ENCODE peak calls at places on chromosomes 5 and 9, in eight cellular contexts. E, A, O, P, H, Q, C and X are unnamed samples.

GRCh38 chr5:15105799-15106393 is 234.3 kb upstream of the ANKH start:
- DNase-seq in E (peak), A (no peak), O (no peak), P (no peak), H (peak), Q (peak), C (peak), X (peak)

GRCh38 chr9:113720495-113720894 is 155.6 kb upstream of the ZNF618 start:
- DNase-seq in E (no peak), A (no peak), O (no peak), P (no peak), H (no peak), Q (no peak), C (no peak), X (peak)

GRCh38 chr5:59772206-59772605 is 121.3 kb downstream of the PDE4D start:
- DNase-seq in E (no peak), A (no peak), O (no peak), P (no peak), H (no peak), Q (no peak), C (no peak), X (no peak)

GRCh38 chr9:129480705-129481104 is 140.2 kb downstream of the C9orf50 start:
- DNase-seq in E (no peak), A (no peak), O (no peak), P (no peak), H (no peak), Q (peak), C (no peak), X (no peak)

GRCh38 chr5:148398698-148399121 is 15.0 kb downstream of the FBXO38 start:
- DNase-seq in E (no peak), A (no peak), O (no peak), P (no peak), H (no peak), Q (no peak), C (no peak), X (no peak)

GRCh38 chr9:134585746-134586706 is 55.6 kb upstream of the COL5A1 start:
- DNase-seq in E (no peak), A (no peak), O (peak), P (peak), H (peak), Q (no peak), C (peak), X (peak)

GRCh38 chr5:104186100-104186499 is 623.5 kb upstream of the NUDT12 start:
- DNase-seq in E (peak), A (no peak), O (no peak), P (no peak), H (peak), Q (no peak), C (no peak), X (no peak)

GRCh38 chr5:61280205-61280604 is 51.9 kb upstream of the ZSWIM6 start:
- DNase-seq in E (no peak), A (no peak), O (no peak), P (no peak), H (no peak), Q (peak), C (peak), X (peak)

GRCh38 chr9:101832464-101832863 is 94.0 kb upstream of the GRIN3A start:
- DNase-seq in E (no peak), A (no peak), O (no peak), P (no peak), H (no peak), Q (peak), C (no peak), X (no peak)

GRCh38 chr5:15539951-15540350 is 40.0 kb downstream of the FBXL7 start:
- DNase-seq in E (no peak), A (no peak), O (no peak), P (no peak), H (no peak), Q (no peak), C (no peak), X (no peak)

GRCh38 chr5:89282832-89283510 is 400.0 kb upstream of the MEF2C start:
- DNase-seq in E (no peak), A (no peak), O (no peak), P (no peak), H (no peak), Q (peak), C (no peak), X (peak)

GRCh38 chr9:95778957-95779356 is 96.5 kb upstream of the ERCC6L2 start:
- DNase-seq in E (no peak), A (peak), O (peak), P (no peak), H (no peak), Q (no peak), C (peak), X (no peak)

GRCh38 chr9:131965841-131966240 is 113.8 kb downstream of the MED27 start:
- DNase-seq in E (no peak), A (no peak), O (no peak), P (no peak), H (no peak), Q (no peak), C (no peak), X (no peak)

GRCh38 chr9:133112361-133113026 is 8.5 kb downstream of the RALGDS start:
- DNase-seq in E (no peak), A (no peak), O (peak), P (no peak), H (peak), Q (no peak), C (peak), X (no peak)

GRCh38 chr5:170861295-170861854 is 443 bp upstream of the RANBP17 start:
- DNase-seq in E (no peak), A (no peak), O (no peak), P (no peak), H (no peak), Q (no peak), C (no peak), X (no peak)

GRCh38 chr5:59496524-59497134 is 396.9 kb downstream of the PDE4D start:
- DNase-seq in E (peak), A (no peak), O (no peak), P (no peak), H (peak), Q (no peak), C (no peak), X (no peak)

GRCh38 chr5:86884608-86885007 is 266.9 kb downstream of the COX7C start:
- DNase-seq in E (no peak), A (no peak), O (no peak), P (no peak), H (no peak), Q (no peak), C (no peak), X (no peak)

GRCh38 chr9:135340726-135341475 is 138.7 kb upstream of the PPP1R26 start:
- DNase-seq in E (peak), A (no peak), O (peak), P (no peak), H (no peak), Q (no peak), C (peak), X (no peak)

GRCh38 chr5:158421329-158421728 is 562.4 kb upstream of the CLINT1 start:
- DNase-seq in E (no peak), A (no peak), O (no peak), P (no peak), H (no peak), Q (no peak), C (no peak), X (no peak)

GRCh38 chr9:133693703-133694529 is 44.2 kb downstream of the SARDH start:
- DNase-seq in E (no peak), A (no peak), O (no peak), P (no peak), H (no peak), Q (no peak), C (no peak), X (no peak)

GRCh38 chr9:84851935-84852585 is 182.5 kb downstream of the NTRK2 start:
- DNase-seq in E (peak), A (no peak), O (no peak), P (no peak), H (no peak), Q (peak), C (no peak), X (peak)

GRCh38 chr9:34413229-34413852 is 36.6 kb upstream of the MYORG start:
- DNase-seq in E (peak), A (no peak), O (peak), P (no peak), H (no peak), Q (peak), C (no peak), X (peak)

GRCh38 chr5:372556-372910 is 51.0 kb downstream of the AHRR start:
- DNase-seq in E (peak), A (no peak), O (no peak), P (no peak), H (no peak), Q (no peak), C (peak), X (no peak)